ENCODE peak calls at places on chromosomes 4 and X, in eight cellular contexts. One of them, this sample, is unnamed.

GRCh38 chr4:48008021-48008596 is 8.4 kb downstream of the CNGA1 start:
- DNase-seq in NB4: peak
- DNase-seq in A549: peak
- DNase-seq in heart left ventricle: no peak
- DNase-seq in stomach: no peak
- DNase-seq in ovary: no peak
- DNase-seq in testis: no peak
- DNase-seq in body of pancreas: no peak
- DNase-seq in this sample: no peak

GRCh38 chr4:121484633-121485032 is 103.8 kb upstream of the QRFPR start:
- DNase-seq in testis: peak
- DNase-seq in heart left ventricle: no peak
- DNase-seq in NB4: peak
- DNase-seq in body of pancreas: peak
- DNase-seq in ovary: no peak
- DNase-seq in A549: peak
- DNase-seq in stomach: peak
- DNase-seq in this sample: no peak

GRCh38 chr4:184693056-184693455 is 40.8 kb downstream of the CENPU start:
- DNase-seq in stomach: no peak
- DNase-seq in NB4: no peak
- DNase-seq in A549: no peak
- DNase-seq in heart left ventricle: no peak
- DNase-seq in testis: no peak
- DNase-seq in body of pancreas: no peak
- DNase-seq in ovary: no peak
- DNase-seq in this sample: no peak

GRCh38 chr4:169922632-169923276 is 103.4 kb downstream of the MFAP3L start:
- DNase-seq in ovary: no peak
- DNase-seq in body of pancreas: peak
- DNase-seq in NB4: no peak
- DNase-seq in A549: no peak
- DNase-seq in heart left ventricle: no peak
- DNase-seq in stomach: no peak
- DNase-seq in testis: no peak
- DNase-seq in this sample: no peak

GRCh38 chrX:16966745-16967144 is 20.3 kb downstream of the REPS2 start:
- DNase-seq in stomach: no peak
- DNase-seq in ovary: no peak
- DNase-seq in heart left ventricle: no peak
- DNase-seq in body of pancreas: no peak
- DNase-seq in NB4: no peak
- DNase-seq in A549: no peak
- DNase-seq in testis: no peak
- DNase-seq in this sample: no peak

GRCh38 chrX:53476371-53476770 is 42.2 kb upstream of the HSD17B10 start:
- DNase-seq in ovary: no peak
- DNase-seq in stomach: no peak
- DNase-seq in body of pancreas: no peak
- DNase-seq in testis: no peak
- DNase-seq in A549: peak
- DNase-seq in NB4: no peak
- DNase-seq in heart left ventricle: no peak
- DNase-seq in this sample: no peak

GRCh38 chr4:99861120-99861905 is 32.9 kb downstream of the LAMTOR3 start:
- DNase-seq in A549: no peak
- DNase-seq in body of pancreas: no peak
- DNase-seq in testis: no peak
- DNase-seq in stomach: no peak
- DNase-seq in heart left ventricle: no peak
- DNase-seq in ovary: no peak
- DNase-seq in NB4: peak
- DNase-seq in this sample: no peak

GRCh38 chrX:148466292-148466691 is 34.1 kb upstream of the AFF2 start:
- DNase-seq in ovary: no peak
- DNase-seq in stomach: no peak
- DNase-seq in body of pancreas: no peak
- DNase-seq in A549: no peak
- DNase-seq in NB4: no peak
- DNase-seq in heart left ventricle: no peak
- DNase-seq in testis: no peak
- DNase-seq in this sample: no peak

GRCh38 chr4:140963883-140964282 is 169.4 kb downstream of the RNF150 start:
- DNase-seq in body of pancreas: no peak
- DNase-seq in stomach: no peak
- DNase-seq in ovary: no peak
- DNase-seq in testis: no peak
- DNase-seq in heart left ventricle: no peak
- DNase-seq in A549: no peak
- DNase-seq in NB4: no peak
- DNase-seq in this sample: no peak

GRCh38 chr4:173091362-173091761 is 77.2 kb upstream of the GALNT7 start:
- DNase-seq in stomach: no peak
- DNase-seq in testis: peak
- DNase-seq in body of pancreas: no peak
- DNase-seq in A549: no peak
- DNase-seq in heart left ventricle: no peak
- DNase-seq in NB4: no peak
- DNase-seq in ovary: no peak
- DNase-seq in this sample: no peak

GRCh38 chrX:48278958-48279357 is 23.8 kb downstream of the SSX1 start:
- DNase-seq in body of pancreas: peak
- DNase-seq in NB4: peak
- DNase-seq in testis: peak
- DNase-seq in heart left ventricle: peak
- DNase-seq in ovary: no peak
- DNase-seq in A549: peak
- DNase-seq in stomach: no peak
- DNase-seq in this sample: peak

GRCh38 chr4:85946821-85947220 is 413.0 kb downstream of the MAPK10 start:
- DNase-seq in A549: no peak
- DNase-seq in testis: no peak
- DNase-seq in body of pancreas: no peak
- DNase-seq in NB4: no peak
- DNase-seq in heart left ventricle: no peak
- DNase-seq in stomach: no peak
- DNase-seq in ovary: no peak
- DNase-seq in this sample: no peak

GRCh38 chrX:113399501-113400192 is 559.0 kb upstream of the AMOT start:
- DNase-seq in testis: no peak
- DNase-seq in body of pancreas: no peak
- DNase-seq in NB4: no peak
- DNase-seq in A549: no peak
- DNase-seq in heart left ventricle: no peak
- DNase-seq in stomach: no peak
- DNase-seq in ovary: no peak
- DNase-seq in this sample: no peak

DNA sequence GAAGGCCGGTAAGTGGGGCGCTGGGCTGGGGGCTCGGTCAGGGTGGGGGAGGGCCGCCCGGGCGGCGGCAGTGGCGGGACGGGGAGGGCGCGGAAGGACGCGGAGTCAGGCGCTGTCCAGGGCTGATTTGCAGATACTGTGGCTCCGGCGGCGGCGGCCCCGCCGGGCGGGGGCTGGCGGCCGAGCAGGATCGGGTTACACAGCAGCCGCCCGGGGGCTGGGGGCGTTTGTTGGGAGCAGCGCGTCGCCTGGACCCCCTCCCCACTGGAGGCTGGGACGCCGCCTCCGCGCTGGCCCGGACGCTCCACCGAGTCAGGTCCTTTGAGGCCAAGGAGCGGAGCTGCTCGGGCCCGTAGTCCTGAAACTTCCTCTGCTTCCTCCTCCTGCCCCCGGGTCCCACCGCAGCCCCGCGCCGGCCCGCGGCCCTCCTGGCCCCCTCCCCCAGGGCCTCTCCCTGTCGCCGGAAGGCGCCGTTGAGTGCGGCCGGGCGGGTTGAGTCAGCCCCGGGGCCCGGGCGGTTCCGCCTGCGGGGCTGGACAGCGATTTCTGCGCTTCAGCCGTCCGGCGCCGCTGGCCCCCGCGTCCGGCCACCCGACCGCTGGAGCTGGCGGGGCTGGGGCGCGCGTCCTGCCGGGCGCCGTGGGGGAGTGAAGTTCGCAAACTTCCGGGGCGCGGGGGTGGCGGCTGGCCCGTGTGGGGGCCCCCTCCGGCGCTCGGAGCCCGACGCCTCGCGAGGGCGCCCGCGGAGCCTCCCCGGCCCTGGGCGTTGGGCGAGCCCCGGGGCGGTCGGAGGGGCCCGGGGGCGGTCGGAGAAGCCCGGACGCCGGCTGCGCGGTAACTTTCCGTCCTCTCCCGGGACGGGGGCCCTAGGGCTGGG is 744 bp downstream of the REST start:
- DNase-seq in A549: peak
- DNase-seq in body of pancreas: peak
- DNase-seq in stomach: peak
- DNase-seq in NB4: peak
- DNase-seq in ovary: peak
- DNase-seq in testis: peak
- DNase-seq in heart left ventricle: peak
- DNase-seq in this sample: peak
- TF ChIP-seq POLR2A in A549: no peak
- TF ChIP-seq POLR2A in body of pancreas: no peak
- TF ChIP-seq POLR2A in stomach: no peak
- TF ChIP-seq POLR2A in NB4: no peak
- TF ChIP-seq POLR2A in ovary: no peak
- TF ChIP-seq POLR2A in testis: no peak
- TF ChIP-seq POLR2A in heart left ventricle: no peak
- TF ChIP-seq POLR2A in this sample: no peak

GRCh38 chrX:153673398-153674218 is at the start of gene PNCK:
- DNase-seq in A549: no peak
- DNase-seq in NB4: no peak
- DNase-seq in stomach: no peak
- DNase-seq in ovary: no peak
- DNase-seq in heart left ventricle: no peak
- DNase-seq in testis: no peak
- DNase-seq in body of pancreas: no peak
- DNase-seq in this sample: peak
- TF ChIP-seq CTCF in A549: no peak
- TF ChIP-seq CTCF in NB4: no peak
- TF ChIP-seq CTCF in stomach: no peak
- TF ChIP-seq CTCF in ovary: no peak
- TF ChIP-seq CTCF in heart left ventricle: no peak
- TF ChIP-seq CTCF in testis: no peak
- TF ChIP-seq CTCF in body of pancreas: no peak
- TF ChIP-seq CTCF in this sample: no peak

GRCh38 chrX:118974088-118974907 is at the start of gene LONRF3:
- DNase-seq in NB4: peak
- DNase-seq in body of pancreas: peak
- DNase-seq in stomach: peak
- DNase-seq in testis: peak
- DNase-seq in heart left ventricle: peak
- DNase-seq in ovary: peak
- DNase-seq in A549: peak
- DNase-seq in this sample: peak
- TF ChIP-seq POLR2A in NB4: peak
- TF ChIP-seq POLR2A in body of pancreas: peak
- TF ChIP-seq POLR2A in stomach: no peak
- TF ChIP-seq POLR2A in testis: peak
- TF ChIP-seq POLR2A in heart left ventricle: peak
- TF ChIP-seq POLR2A in ovary: peak
- TF ChIP-seq POLR2A in A549: peak
- TF ChIP-seq POLR2A in this sample: peak

GRCh38 chr4:9943761-9944160 is 77.5 kb downstream of the SLC2A9 start:
- DNase-seq in A549: no peak
- DNase-seq in testis: no peak
- DNase-seq in heart left ventricle: no peak
- DNase-seq in body of pancreas: no peak
- DNase-seq in NB4: no peak
- DNase-seq in stomach: no peak
- DNase-seq in ovary: no peak
- DNase-seq in this sample: no peak
- TF ChIP-seq CTCF in A549: no peak
- TF ChIP-seq CTCF in testis: no peak
- TF ChIP-seq CTCF in heart left ventricle: no peak
- TF ChIP-seq CTCF in body of pancreas: no peak
- TF ChIP-seq CTCF in NB4: no peak
- TF ChIP-seq CTCF in stomach: no peak
- TF ChIP-seq CTCF in ovary: no peak
- TF ChIP-seq CTCF in this sample: no peak

DNA sequence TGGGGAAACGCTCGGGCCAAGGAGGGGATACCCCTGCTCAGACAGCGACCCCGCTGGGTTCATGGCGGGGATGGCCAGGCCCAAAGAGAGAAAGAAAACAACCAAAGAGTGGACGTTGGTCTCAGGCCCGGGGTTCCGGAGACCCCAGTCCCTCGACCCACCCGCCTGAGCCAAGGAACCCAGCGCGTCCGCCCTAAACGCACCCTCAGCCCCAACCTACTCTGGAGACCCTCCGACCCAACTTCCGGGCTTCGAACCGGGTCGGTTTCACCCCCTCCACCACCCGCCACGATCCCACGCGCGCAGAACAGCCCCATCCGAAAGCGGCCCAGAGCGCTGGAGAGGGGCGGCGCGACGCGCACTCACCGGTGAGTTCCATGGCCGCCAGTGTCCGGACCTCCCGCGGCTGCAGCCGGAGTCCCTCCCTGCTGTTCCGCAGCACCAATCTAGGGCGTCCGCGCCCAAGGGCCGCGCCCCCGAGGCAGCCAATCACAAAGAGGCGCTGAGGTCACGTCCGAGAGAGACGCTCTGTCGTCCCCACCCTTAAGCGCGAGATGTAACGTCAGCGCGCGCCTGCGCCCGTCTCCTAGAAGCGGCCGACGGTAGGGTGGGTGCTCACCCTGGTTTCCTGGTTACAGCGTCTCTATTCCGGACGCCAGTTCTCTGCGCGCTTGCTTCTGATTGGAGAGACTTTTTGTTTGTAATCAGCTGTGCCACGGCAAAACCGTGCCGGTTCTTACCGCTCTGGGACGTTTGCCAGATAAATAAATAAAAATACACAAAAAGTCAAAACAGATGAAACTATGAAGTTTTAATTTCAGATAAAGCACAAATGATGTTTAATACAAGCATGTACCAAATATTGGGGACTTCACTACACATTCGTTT is at the start of gene PIGA:
- DNase-seq in heart left ventricle: peak
- DNase-seq in NB4: peak
- DNase-seq in stomach: peak
- DNase-seq in body of pancreas: peak
- DNase-seq in testis: peak
- DNase-seq in A549: peak
- DNase-seq in ovary: peak
- DNase-seq in this sample: peak
- TF ChIP-seq POLR2A in heart left ventricle: peak
- TF ChIP-seq POLR2A in NB4: peak
- TF ChIP-seq POLR2A in stomach: peak
- TF ChIP-seq POLR2A in body of pancreas: peak
- TF ChIP-seq POLR2A in testis: no peak
- TF ChIP-seq POLR2A in A549: peak
- TF ChIP-seq POLR2A in ovary: peak
- TF ChIP-seq POLR2A in this sample: peak

DNA sequence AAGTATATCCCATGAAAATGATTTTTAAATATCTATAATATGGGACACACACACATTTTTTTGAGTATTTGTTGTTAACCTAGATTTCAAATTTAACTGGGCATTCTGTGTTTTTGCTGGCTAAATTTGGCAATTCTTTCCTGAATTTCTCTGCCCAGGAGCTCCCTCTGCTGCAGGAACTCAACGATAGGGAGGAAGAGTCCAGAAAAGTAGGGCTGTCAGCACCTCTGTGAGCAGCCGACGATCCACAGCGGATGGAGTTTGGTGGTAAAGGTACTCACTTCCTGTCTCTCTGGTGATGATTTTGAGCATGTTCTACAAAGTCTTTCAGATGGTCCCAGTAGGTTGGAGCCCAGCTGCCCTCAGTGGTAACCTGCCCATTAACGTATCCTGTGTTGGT is 23.1 kb upstream of the TMEM184C start:
- DNase-seq in ovary: no peak
- DNase-seq in A549: no peak
- DNase-seq in testis: no peak
- DNase-seq in heart left ventricle: no peak
- DNase-seq in NB4: no peak
- DNase-seq in body of pancreas: no peak
- DNase-seq in stomach: no peak
- DNase-seq in this sample: no peak
- TF ChIP-seq CTCF in ovary: no peak
- TF ChIP-seq CTCF in A549: no peak
- TF ChIP-seq CTCF in testis: no peak
- TF ChIP-seq CTCF in heart left ventricle: no peak
- TF ChIP-seq CTCF in NB4: no peak
- TF ChIP-seq CTCF in body of pancreas: no peak
- TF ChIP-seq CTCF in stomach: no peak
- TF ChIP-seq CTCF in this sample: no peak

This sample was measured in sigmoid colon.